ENCODE peak calls at places on chromosomes 13 and 19, in four cellular contexts. Z is H1, W is heart left ventricle, L is Peyer's patch. J is an unnamed sample.

GRCh38 chr13:101291216-101291615 is 125.1 kb downstream of the NALCN start:
- DNase-seq in Z (no peak), W (no peak), L (no peak), J (no peak)

GRCh38 chr13:77980592-77980991 is 62.0 kb upstream of the EDNRB start:
- DNase-seq in Z (no peak), W (no peak), L (no peak), J (no peak)

GRCh38 chr19:5889288-5889971 is 14.2 kb downstream of the NDUFA11 start:
- DNase-seq in Z (no peak), W (no peak), L (no peak), J (no peak)

GRCh38 chr13:112651306-112651705 is 38.5 kb upstream of the ATP11A start:
- DNase-seq in Z (no peak), W (no peak), L (no peak), J (no peak)

GRCh38 chr19:41366089-41366488 is 2.1 kb upstream of the B9D2 start:
- DNase-seq in Z (no peak), W (no peak), L (no peak), J (no peak)

GRCh38 chr19:590750-591098 is 1.0 kb downstream of the HCN2 start:
- DNase-seq in Z (no peak), W (no peak), L (no peak), J (no peak)

GRCh38 chr19:35055715-35056179 is 14.2 kb downstream of the HPN start:
- DNase-seq in Z (peak; percentile 75), W (no peak), L (no peak), J (no peak)

GRCh38 chr13:106187092-106187491 is 348.4 kb downstream of the EFNB2 start:
- DNase-seq in Z (no peak), W (no peak), L (no peak), J (no peak)

GRCh38 chr19:31264379-31264778 is 84.9 kb downstream of the TSHZ3 start:
- DNase-seq in Z (no peak), W (no peak), L (no peak), J (no peak)

GRCh38 chr19:33441277-33441699 is 67.8 kb downstream of the CEBPG start:
- DNase-seq in Z (no peak), W (peak; percentile 58), L (no peak), J (no peak)

GRCh38 chr13:52845766-52846566 is 2.5 kb downstream of the PCDH8 start:
- DNase-seq in Z (peak; percentile 89), W (peak; percentile 59), L (no peak), J (no peak)

GRCh38 chr13:36475468-36475867 is 43.2 kb downstream of the CCNA1 start:
- DNase-seq in Z (no peak), W (no peak), L (no peak), J (no peak)

GRCh38 chr13:26872444-26873173 is 112.0 kb upstream of the GPR12 start:
- DNase-seq in Z (peak; percentile 92), W (peak; percentile 77), L (peak; percentile 24), J (no peak)

GRCh38 chr19:10431943-10432735 is 11.8 kb downstream of the PDE4A start:
- DNase-seq in Z (peak; percentile 63), W (peak; percentile 89), L (peak; percentile 73), J (no peak)

GRCh38 chr13:51323824-51324511 is 15.5 kb upstream of the SERPINE3 start:
- DNase-seq in Z (no peak), W (no peak), L (no peak), J (no peak)

GRCh38 chr13:25276748-25277147 is 10.5 kb downstream of the MTMR6 start:
- DNase-seq in Z (no peak), W (no peak), L (no peak), J (no peak)

GRCh38 chr13:21203132-21203531 is 26.7 kb downstream of the MRPL57 start:
- DNase-seq in Z (no peak), W (no peak), L (no peak), J (no peak)

GRCh38 chr13:44814836-44815235 is 174.4 kb downstream of the NUFIP1 start:
- DNase-seq in Z (no peak), W (no peak), L (no peak), J (no peak)

GRCh38 chr13:107808388-107808787 is 406.9 kb downstream of the LIG4 start:
- DNase-seq in Z (no peak), W (no peak), L (no peak), J (no peak)

GRCh38 chr13:26446751-26447150 is 110.7 kb upstream of the WASF3 start:
- DNase-seq in Z (no peak), W (no peak), L (no peak), J (no peak)

GRCh38 chr13:77390391-77390790 is 63.5 kb upstream of the MYCBP2 start:
- DNase-seq in Z (no peak), W (no peak), L (no peak), J (no peak)

GRCh38 chr13:31767175-31767900 is 28.0 kb downstream of the RXFP2 start:
- DNase-seq in Z (no peak), W (no peak), L (no peak), J (no peak)

GRCh38 chr19:1839658-1840540 is 8.4 kb downstream of the REXO1 start:
- DNase-seq in Z (no peak), W (no peak), L (no peak), J (no peak)

GRCh38 chr13:105598551-105598950 is 936.9 kb downstream of the EFNB2 start:
- DNase-seq in Z (no peak), W (no peak), L (no peak), J (no peak)

GRCh38 chr13:80037505-80037888 is 303.4 kb downstream of the SPRY2 start:
- DNase-seq in Z (no peak), W (no peak), L (no peak), J (no peak)

GRCh38 chr13:107866666-107867623 is 348.4 kb downstream of the LIG4 start:
- DNase-seq in Z (peak; percentile 63), W (no peak), L (no peak), J (no peak)

GRCh38 chr13:111963031-111963430 is 103.9 kb upstream of the SOX1 start:
- DNase-seq in Z (no peak), W (no peak), L (no peak), J (no peak)

GRCh38 chr19:3589439-3589838 is 4.2 kb downstream of the GIPC3 start:
- DNase-seq in Z (no peak), W (no peak), L (no peak), J (no peak)

GRCh38 chr19:40219721-40220276 is 1.6 kb upstream of the TTC9B start:
- DNase-seq in Z (no peak), W (no peak), L (no peak), J (no peak)

GRCh38 chr13:67134322-67135129 is 95.6 kb downstream of the PCDH9 start:
- DNase-seq in Z (no peak), W (no peak), L (no peak), J (no peak)

GRCh38 chr13:28339419-28339818 is 155.5 kb downstream of the FLT1 start:
- DNase-seq in Z (no peak), W (no peak), L (no peak), J (no peak)

GRCh38 chr19:32662186-32662585 is 12.8 kb downstream of the ANKRD27 start:
- DNase-seq in Z (no peak), W (no peak), L (peak; percentile 26), J (no peak)

GRCh38 chr19:40265055-40265762 is 19.9 kb downstream of the AKT2 start:
- DNase-seq in Z (no peak), W (peak; percentile 57), L (no peak), J (no peak)

GRCh38 chr13:99196466-99197256 is 4.0 kb upstream of the UBAC2 start:
- DNase-seq in Z (no peak), W (no peak), L (no peak), J (no peak)

GRCh38 chr13:50125306-50125555 is 110.0 kb downstream of the KCNRG start:
- DNase-seq in Z (no peak), W (no peak), L (no peak), J (no peak)

GRCh38 chr13:110343241-110343865 is 36.3 kb downstream of the COL4A2 start:
- DNase-seq in Z (no peak), W (no peak), L (no peak), J (no peak)

GRCh38 chr19:41893899-41894298 is 10.9 kb downstream of the ARHGEF1 start:
- DNase-seq in Z (no peak), W (no peak), L (no peak), J (no peak)

DNA sequence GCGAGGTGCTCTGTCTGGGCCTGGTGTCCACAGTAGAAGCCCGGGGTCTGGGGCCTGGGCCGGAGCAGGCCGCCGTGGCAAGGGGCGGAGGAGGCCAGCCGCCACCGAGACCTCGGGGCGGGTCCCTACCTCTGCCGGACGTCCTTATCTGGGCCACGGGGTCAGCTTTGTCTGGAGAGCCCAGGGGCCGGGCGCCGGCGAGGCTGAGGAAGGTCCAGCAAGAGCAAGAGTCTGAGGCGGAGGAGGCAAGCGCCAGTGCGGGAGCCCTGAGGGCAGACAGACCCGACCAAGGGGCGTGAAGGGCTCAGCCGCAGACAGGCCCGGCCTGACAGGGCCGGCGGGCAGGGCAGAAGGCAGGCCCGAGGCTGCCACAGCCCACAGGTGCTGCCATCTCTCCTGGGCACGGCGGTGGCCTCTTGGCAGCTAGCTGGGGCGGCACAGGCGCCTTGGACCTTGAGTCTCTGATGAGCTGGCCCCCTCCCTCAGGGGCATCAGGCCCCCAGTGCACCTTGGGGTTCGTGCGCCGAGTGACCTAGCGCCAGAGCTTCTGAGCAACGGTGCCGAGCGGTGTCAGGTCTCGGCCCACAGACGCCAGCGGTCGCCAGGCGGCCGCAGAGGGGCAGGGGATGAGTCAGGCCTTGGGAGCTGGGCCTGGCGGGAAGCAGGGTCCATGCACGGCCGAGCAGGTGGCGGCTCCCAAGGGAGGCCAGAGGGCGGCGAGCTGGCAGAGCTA is 19.1 kb upstream of the AKAP8 start:
- DNase-seq in Z (no peak), W (no peak), L (no peak), J (no peak)
- TF ChIP-seq POLR2A in Z (no peak), W (no peak), L (no peak), J (no peak)

GRCh38 chr19:46860125-46860845 is 512 bp upstream of the ARHGAP35 start:
- DNase-seq in Z (peak; percentile 95), W (peak; percentile 98), L (peak; percentile 97), J (peak; percentile 87)
- H3K4me1 ChIP-seq in Z (peaks cover 10% of the 10 kb centered on the region), W (peaks cover 8% of the 10 kb centered on the region), L (peaks cover 3% of the 10 kb centered on the region), J (peaks cover 51% of the 10 kb centered on the region)

DNA sequence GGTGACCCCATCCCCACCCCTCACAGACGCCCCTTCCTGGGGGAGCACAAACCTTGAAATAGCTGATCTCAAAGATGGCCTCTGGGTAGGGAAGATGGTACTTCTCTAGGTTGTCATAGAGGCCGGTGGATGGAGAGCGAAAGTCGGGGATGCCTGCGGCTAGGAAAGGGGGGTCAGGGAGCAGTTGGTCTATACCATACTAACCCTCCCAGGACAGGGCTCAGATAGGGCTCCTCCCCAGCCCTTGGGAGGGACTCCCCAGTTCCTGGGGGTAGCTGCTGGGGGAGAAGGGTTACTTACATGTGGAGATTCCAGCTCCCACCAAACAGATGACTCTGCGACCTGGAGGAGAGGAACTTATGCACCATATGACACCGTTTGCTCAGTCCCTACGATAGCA is 9.6 kb downstream of the SIRT2 start:
- DNase-seq in Z (no peak), W (no peak), L (no peak), J (no peak)
- H3K4me3 ChIP-seq in Z (no peak overlapping the region), W (no peak overlapping the region), L (no peak overlapping the region), J (no peak overlapping the region)

GRCh38 chr13:40475617-40476016 is 190.8 kb downstream of the FOXO1 start:
- DNase-seq in Z (no peak), W (no peak), L (no peak), J (no peak)

GRCh38 chr13:40479196-40479845 is 187.1 kb downstream of the FOXO1 start:
- DNase-seq in Z (no peak), W (no peak), L (no peak), J (no peak)

GRCh38 chr13:40476175-40476958 is 190.1 kb downstream of the FOXO1 start:
- DNase-seq in Z (no peak), W (no peak), L (no peak), J (no peak)

GRCh38 chr13:40478775-40479174 is 187.7 kb downstream of the FOXO1 start:
- DNase-seq in Z (no peak), W (no peak), L (no peak), J (no peak)

GRCh38 chr13:40477623-40478608 is 188.5 kb downstream of the FOXO1 start:
- DNase-seq in Z (no peak), W (no peak), L (no peak), J (no peak)
- TF ChIP-seq POLR2A in Z (no peak), W (no peak), L (no peak), J (no peak)

GRCh38 chr19:18503971-18504885 is 17.6 kb downstream of the ELL start:
- DNase-seq in Z (no peak), W (no peak), L (no peak), J (no peak)
- H3K4me1 ChIP-seq in Z (no peaks in the 10 kb centered on the region), W (peaks cover 63% of the 10 kb centered on the region), L (peaks cover 63% of the 10 kb centered on the region), J (peaks cover 99% of the 10 kb centered on the region)